ENCODE peak calls at places on chromosomes 1 and 21, in eight cellular contexts. L is GM23338; Y is stimulated activated CD4-positive, alpha-beta T cell treated with anti-CD3 and anti-CD28 coated beads, Interleukin-2, amount 100 ng/mL, for 48 hours; Z is NCI-H1694; H is activated CD8-positive, alpha-beta memory T cell treated with anti-CD3 and anti-CD28 coated beads for 24 hours; M is cardiac fibroblast; E is activated CD4-positive, alpha-beta memory T cell treated with anti-CD3 and anti-CD28 coated beads for 36 hours; U is activated CD4-positive, alpha-beta T cell treated with anti-CD3 and anti-CD28 coated beads, Interleukin-2, amount 50 U/mL, for 1 hour. D is an unnamed sample.

GRCh38 chr1:6585841-6586240 is 6.0 kb downstream of the ZBTB48 start:
- DNase-seq in U (no peak), E (no peak), M (no peak), L (no peak), Z (no peak), Y (no peak), H (no peak), D (no peak)

GRCh38 chr1:27618341-27619067 is 14.6 kb upstream of the AHDC1 start:
- DNase-seq in Y (no peak), H (no peak), M (no peak), U (peak), E (peak), L (no peak), Z (no peak), D (no peak)

GRCh38 chr1:68321084-68321685 is 88.9 kb upstream of the WLS start:
- DNase-seq in E (no peak), Y (no peak), Z (no peak), H (no peak), M (peak), L (peak), U (no peak), D (peak)

GRCh38 chr1:154969741-154970452 is 650 bp downstream of the SHC1 start:
- DNase-seq in E (no peak), Z (no peak), M (peak), Y (no peak), U (no peak), L (no peak), H (no peak), D (no peak)

GRCh38 chr1:225754940-225755635 is 22.5 kb upstream of the SRP9 start:
- DNase-seq in M (peak), Z (no peak), L (no peak), U (no peak), Y (no peak), E (no peak), H (no peak), D (no peak)

GRCh38 chr1:193333166-193333565 is 146.8 kb upstream of the B3GALT2 start:
- DNase-seq in H (no peak), U (no peak), M (no peak), L (no peak), Y (no peak), Z (no peak), E (no peak), D (no peak)

GRCh38 chr1:202966006-202966904 is 802 bp downstream of the CYB5R1 start:
- DNase-seq in Y (no peak), U (no peak), H (no peak), L (peak), E (no peak), Z (no peak), M (no peak), D (no peak)

GRCh38 chr21:32597205-32597604 is 11.9 kb upstream of the TCP10L start:
- DNase-seq in U (no peak), Y (no peak), E (no peak), Z (no peak), H (no peak), L (no peak), M (peak), D (peak)

GRCh38 chr21:31157756-31158155 is 119.5 kb upstream of the KRTAP19-8 start:
- DNase-seq in H (no peak), E (no peak), L (peak), M (no peak), Y (no peak), U (no peak), Z (no peak), D (no peak)

GRCh38 chr1:150925080-150925479 is 1.1 kb upstream of the SETDB1 start:
- DNase-seq in E (peak), Y (no peak), Z (no peak), M (no peak), U (no peak), H (no peak), L (peak), D (no peak)

GRCh38 chr21:38306407-38306806 is 49.6 kb downstream of the KCNJ15 start:
- DNase-seq in M (peak), E (no peak), H (no peak), U (no peak), Z (no peak), L (no peak), Y (no peak), D (no peak)

GRCh38 chr1:182227864-182228547 is 163.6 kb downstream of the GLUL start:
- DNase-seq in Z (no peak), Y (no peak), L (no peak), U (no peak), E (no peak), M (no peak), H (no peak), D (no peak)

GRCh38 chr1:35567947-35568558 is 5.1 kb upstream of the TFAP2E start:
- DNase-seq in H (peak), L (no peak), E (no peak), U (no peak), M (no peak), Y (no peak), Z (no peak), D (no peak)

GRCh38 chr1:47436979-47437517 is 796 bp upstream of the FOXD2 start:
- DNase-seq in U (no peak), Z (peak), M (no peak), E (no peak), Y (no peak), H (no peak), L (peak), D (no peak)

GRCh38 chr1:99465176-99465900 is 180.6 kb upstream of the PALMD start:
- DNase-seq in M (peak), H (no peak), Z (no peak), L (no peak), E (no peak), U (no peak), Y (no peak), D (no peak)

GRCh38 chr1:36652586-36652985 is 169.9 kb upstream of the CSF3R start:
- DNase-seq in U (no peak), Z (no peak), E (no peak), H (no peak), Y (no peak), M (no peak), L (no peak), D (no peak)

GRCh38 chr1:15249032-15249601 is 2.1 kb downstream of the FHAD1 start:
- DNase-seq in U (peak), E (peak), M (no peak), L (no peak), H (no peak), Z (no peak), Y (peak), D (no peak)

GRCh38 chr1:56658254-56658653 is 13.1 kb downstream of the PRKAA2 start:
- DNase-seq in U (no peak), Y (no peak), Z (no peak), L (no peak), M (no peak), H (no peak), E (no peak), D (no peak)

GRCh38 chr1:244210884-244211558 is 159.9 kb downstream of the ZBTB18 start:
- DNase-seq in M (peak), U (no peak), H (no peak), Y (no peak), L (peak), E (no peak), Z (no peak), D (no peak)

GRCh38 chr1:91282695-91283420 is 121.8 kb downstream of the HFM1 start:
- DNase-seq in Z (peak), E (peak), U (peak), H (peak), L (peak), M (peak), Y (peak), D (peak)

GRCh38 chr1:100502052-100502792 is 35.7 kb upstream of the GPR88 start:
- DNase-seq in E (no peak), Z (no peak), H (no peak), U (no peak), L (no peak), M (peak), Y (no peak), D (no peak)

GRCh38 chr1:75133754-75134655 is at the start of gene LHX8:
- DNase-seq in Y (no peak), U (no peak), E (no peak), L (peak), H (no peak), M (no peak), Z (no peak), D (no peak)

GRCh38 chr1:17874665-17875064 is 119.5 kb downstream of the ACTL8 start:
- DNase-seq in H (no peak), Y (no peak), Z (no peak), E (no peak), L (peak), U (no peak), M (peak), D (no peak)

GRCh38 chr21:36606292-36606982 is 92.5 kb upstream of the SIM2 start:
- DNase-seq in M (no peak), H (no peak), L (peak), E (no peak), Z (no peak), U (no peak), Y (no peak), D (no peak)

GRCh38 chr1:29689372-29690030 is 453.2 kb downstream of the PTPRU start:
- DNase-seq in Y (no peak), H (no peak), L (no peak), Z (no peak), M (no peak), E (no peak), U (no peak), D (no peak)

GRCh38 chr1:225755668-225756294 is 21.8 kb upstream of the SRP9 start:
- DNase-seq in M (peak), H (no peak), Z (no peak), L (no peak), Y (no peak), U (no peak), E (no peak), D (no peak)

GRCh38 chr1:23793018-23793781 is 2.3 kb downstream of the LYPLA2 start:
- DNase-seq in U (peak), Y (no peak), H (peak), E (peak), M (peak), Z (no peak), L (no peak), D (no peak)

GRCh38 chr1:226772456-226773139 is 33.5 kb upstream of the ITPKB start:
- DNase-seq in M (no peak), L (no peak), H (no peak), E (no peak), U (no peak), Z (no peak), Y (no peak), D (no peak)

GRCh38 chr1:154750681-154751665 is 119.1 kb downstream of the KCNN3 start:
- DNase-seq in M (no peak), L (no peak), E (no peak), Z (no peak), Y (no peak), H (peak), U (no peak), D (no peak)

GRCh38 chr1:99969260-99969728 is 502 bp upstream of the SLC35A3 start:
- DNase-seq in M (peak), L (peak), Y (peak), H (no peak), U (no peak), Z (no peak), E (no peak), D (no peak)

GRCh38 chr1:192544983-192545393 is 30.6 kb upstream of the RGS1 start:
- DNase-seq in H (no peak), Z (no peak), U (no peak), M (peak), E (peak), Y (no peak), L (peak), D (peak)

GRCh38 chr1:31412732-31413404 is at the start of gene SERINC2:
- DNase-seq in H (peak), Z (no peak), E (peak), M (no peak), L (peak), Y (no peak), U (peak), D (no peak)

GRCh38 chr21:29477347-29477746 is 178.6 kb downstream of the BACH1 start:
- DNase-seq in Y (no peak), H (no peak), E (no peak), L (no peak), Z (no peak), U (no peak), M (no peak), D (no peak)

GRCh38 chr1:182702826-182703524 is 18.6 kb upstream of the RGS8 start:
- DNase-seq in U (no peak), H (no peak), L (no peak), E (no peak), Z (no peak), Y (no peak), M (no peak), D (no peak)

GRCh38 chr1:47437518-47438320 is at the start of gene FOXD2:
- DNase-seq in Y (peak), L (peak), M (peak), U (peak), E (peak), H (peak), Z (peak), D (no peak)

GRCh38 chr1:61752921-61753389 is 10.7 kb downstream of the PATJ start:
- DNase-seq in Y (no peak), U (no peak), M (no peak), Z (no peak), H (no peak), L (no peak), E (no peak), D (no peak)

GRCh38 chr1:55081188-55081904 is 42.0 kb downstream of the PCSK9 start:
- DNase-seq in M (peak), Y (no peak), Z (no peak), H (no peak), U (no peak), L (peak), E (no peak), D (peak)

D was measured in kidney epithelial cell.